ENCODE peak calls at places on chromosomes 13 and 19, in four cellular contexts. Y is upper lobe of left lung, B is adrenal gland, A is stomach. G is an unnamed sample.

GRCh38 chr13:46614582-46614981 is 61.6 kb downstream of the LRCH1 start:
- DNase-seq in Y (no peak), B (no peak), A (no peak), G (no peak)

GRCh38 chr19:33947565-33947964 is 150.9 kb downstream of the KCTD15 start:
- DNase-seq in Y (no peak), B (no peak), A (no peak), G (no peak)

GRCh38 chr13:83272076-83272475 is 610.2 kb downstream of the SLITRK1 start:
- DNase-seq in Y (no peak), B (no peak), A (no peak), G (no peak)

GRCh38 chr19:57850553-57851017 is 926 bp downstream of the ZNF587 start:
- DNase-seq in Y (no peak), B (no peak), A (peak; percentile 56), G (no peak)

GRCh38 chr13:92823059-92823458 is 403.5 kb upstream of the GPC6 start:
- DNase-seq in Y (no peak), B (no peak), A (no peak), G (no peak)

GRCh38 chr13:91406619-91407018 is 8.2 kb downstream of the GPC5 start:
- DNase-seq in Y (no peak), B (no peak), A (no peak), G (no peak)

GRCh38 chr13:23411706-23412105 is 21.8 kb downstream of the SACS start:
- DNase-seq in Y (no peak), B (no peak), A (no peak), G (no peak)

GRCh38 chr19:2135474-2136402 is 15.6 kb downstream of the AP3D1 start:
- DNase-seq in Y (peak; percentile 77), B (no peak), A (no peak), G (no peak)

GRCh38 chr13:31731923-31732322 is 7.4 kb upstream of the RXFP2 start:
- DNase-seq in Y (no peak), B (no peak), A (no peak), G (no peak)

DNA sequence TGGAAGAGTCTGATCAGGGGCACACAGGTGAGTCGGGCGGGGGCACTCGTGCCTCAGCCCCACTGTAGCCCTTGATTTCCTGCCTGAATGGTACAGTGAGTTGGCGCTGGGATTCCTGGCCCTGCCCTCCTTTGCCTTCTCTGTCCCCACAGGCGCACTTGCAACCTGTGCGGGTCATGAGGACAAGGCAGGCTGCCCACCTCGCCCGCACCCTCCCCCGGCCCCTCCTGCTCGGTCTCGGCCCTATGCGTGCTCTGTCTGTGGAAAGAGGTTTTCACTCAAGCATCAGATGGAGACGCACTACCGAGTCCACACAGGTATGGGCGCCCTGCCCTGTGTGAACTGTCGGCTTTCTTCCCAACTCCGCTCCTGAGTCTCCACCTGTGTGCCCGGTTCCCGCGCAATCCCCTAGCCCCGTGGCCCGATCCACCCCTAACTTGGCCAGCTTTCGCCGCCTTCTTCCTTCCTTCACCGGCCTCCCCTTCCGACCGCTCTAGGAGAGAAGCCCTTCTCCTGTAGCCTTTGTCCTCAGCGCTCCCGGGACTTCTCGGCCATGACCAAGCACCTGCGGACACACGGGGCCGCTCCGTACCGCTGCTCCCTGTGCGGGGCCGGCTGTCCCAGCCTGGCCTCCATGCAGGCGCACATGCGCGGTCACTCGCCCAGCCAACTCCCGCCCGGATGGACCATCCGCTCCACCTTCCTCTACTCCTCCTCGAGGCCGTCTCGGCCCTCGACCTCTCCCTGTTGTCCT is 1.6 kb upstream of the KMT2B start:
- DNase-seq in Y (peak; percentile 91), B (peak; percentile 69), A (peak; percentile 66), G (peak; percentile 81)
- TF ChIP-seq POLR2A in Y (no peak), B (no peak), A (no peak), G (no peak)

GRCh38 chr19:49019242-49019932 is 2.5 kb upstream of the LHB start:
- DNase-seq in Y (peak; percentile 92), B (peak; percentile 72), A (peak; percentile 83), G (peak; percentile 75)
- TF ChIP-seq POLR2A in Y (no peak), B (no peak), A (no peak), G (no peak)

GRCh38 chr13:84616864-84617263 is 734.6 kb upstream of the SLITRK1 start:
- DNase-seq in Y (no peak), B (no peak), A (no peak), G (no peak)
- TF ChIP-seq POLR2A in Y (no peak), B (no peak), A (no peak), G (no peak)

DNA sequence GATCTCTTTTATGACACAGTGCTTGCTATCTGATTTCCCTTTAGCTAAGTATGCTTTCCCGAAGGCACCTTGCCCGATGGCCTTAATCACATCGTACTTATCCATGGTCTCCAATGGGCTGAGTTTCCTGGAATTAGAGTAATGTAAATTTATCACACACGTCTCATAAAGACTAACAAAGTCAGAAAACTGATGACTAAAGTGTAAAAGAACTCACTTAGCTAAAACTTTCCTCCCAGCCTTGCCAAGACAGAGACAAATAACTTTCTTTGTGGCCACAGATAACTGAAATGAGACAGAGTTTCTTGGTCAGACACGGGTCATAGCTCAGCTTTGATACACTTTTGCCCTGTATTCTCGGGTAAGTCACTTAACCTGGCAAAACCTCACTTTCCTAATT is 1.5 kb downstream of the NEK5 start:
- DNase-seq in Y (no peak), B (no peak), A (no peak), G (no peak)
- TF ChIP-seq POLR2A in Y (no peak), B (no peak), A (no peak), G (no peak)

GRCh38 chr13:110981379-110981778 is 66.5 kb upstream of the ANKRD10 start:
- DNase-seq in Y (no peak), B (no peak), A (no peak), G (no peak)
- TF ChIP-seq POLR2A in Y (no peak), B (no peak), A (no peak), G (no peak)

GRCh38 chr19:48196933-48197665 is 26.6 kb downstream of the ZSWIM9 start:
- DNase-seq in Y (no peak), B (no peak), A (no peak), G (no peak)
- TF ChIP-seq POLR2A in Y (no peak), B (no peak), A (no peak), G (no peak)

GRCh38 chr19:4197625-4198466 is 15.4 kb downstream of the ANKRD24 start:
- DNase-seq in Y (peak; percentile 84), B (no peak), A (no peak), G (no peak)

GRCh38 chr19:4200940-4201542 is 18.6 kb downstream of the ANKRD24 start:
- DNase-seq in Y (no peak), B (no peak), A (no peak), G (no peak)

GRCh38 chr19:4198467-4199126 is 16.1 kb downstream of the ANKRD24 start:
- DNase-seq in Y (peak; percentile 86), B (no peak), A (no peak), G (no peak)

GRCh38 chr19:4199699-4200293 is 17.3 kb downstream of the ANKRD24 start:
- DNase-seq in Y (no peak), B (no peak), A (no peak), G (no peak)

DNA sequence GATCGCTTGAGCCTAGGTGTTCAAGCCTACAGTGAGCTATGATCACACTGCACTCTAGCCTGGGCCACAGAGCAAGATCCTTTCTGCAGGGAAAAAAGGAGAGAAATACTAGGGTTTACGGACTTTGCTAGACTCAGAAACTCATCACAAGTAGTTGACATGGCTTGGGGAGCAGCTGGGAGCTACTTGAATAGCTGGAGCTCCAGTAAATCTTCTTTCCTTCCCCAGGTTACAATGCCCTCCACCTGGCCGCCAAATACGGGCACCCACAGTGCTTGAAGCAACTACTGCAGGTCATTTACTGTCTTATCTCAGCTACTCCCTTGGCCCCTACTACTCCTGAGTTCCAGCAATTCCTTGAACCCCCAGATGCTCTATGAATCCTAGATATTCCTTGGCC is 19.3 kb downstream of the ANKRD24 start:
- DNase-seq in Y (no peak), B (no peak), A (no peak), G (no peak)
- TF ChIP-seq POLR2A in Y (no peak), B (no peak), A (no peak), G (no peak)

DNA sequence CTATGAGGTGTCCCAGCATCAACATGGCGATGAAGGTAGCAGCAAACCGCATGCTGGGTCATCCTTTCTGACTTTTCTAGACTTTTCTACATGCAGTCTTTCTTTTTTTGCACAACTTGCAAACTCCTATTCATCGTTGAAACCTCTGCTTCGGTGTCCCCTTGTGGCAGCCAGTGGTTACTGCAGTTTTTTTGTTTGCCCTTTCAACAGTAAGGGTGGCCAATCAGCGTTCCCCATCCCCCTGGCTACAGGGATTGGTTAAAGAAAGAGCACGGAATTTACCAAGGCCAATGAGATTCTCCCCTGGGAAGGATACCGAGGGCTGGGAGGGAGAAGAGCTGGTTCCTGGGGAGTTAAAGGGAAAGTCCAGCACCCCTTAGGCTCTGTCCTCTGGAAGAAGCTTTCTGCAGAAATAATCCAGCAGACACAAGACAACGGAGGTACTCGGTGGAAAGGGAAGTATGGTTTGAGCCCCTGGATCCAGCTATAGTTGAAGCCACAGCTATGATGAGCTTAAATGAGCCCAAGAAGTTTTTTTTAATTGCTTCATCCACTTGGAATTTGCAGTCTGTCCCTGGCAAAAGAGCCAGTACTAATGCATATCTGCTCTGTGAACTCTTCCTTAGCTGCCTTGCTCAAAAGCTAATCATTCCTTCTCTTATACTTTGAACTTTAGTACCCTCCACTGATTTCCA is 5.6 kb upstream of the LSM4 start:
- DNase-seq in Y (no peak), B (peak; percentile 96), A (peak; percentile 94), G (peak; percentile 97)
- TF ChIP-seq POLR2A in Y (peak; percentile 39), B (peak; percentile 54), A (no peak), G (no peak)